ENCODE peak calls at places on chromosomes 16 and 17, in four cellular contexts. One of them, this sample, is unnamed.
A peak's percentile ranks its signal among the peaks of the same experiment; 100 is the strongest.

GRCh38 chr16:87914326-87914725 is 22.0 kb downstream of the CA5A start:
- DNase-seq in upper lobe of right lung: no peak
- DNase-seq in cardiac fibroblast: no peak
- DNase-seq in stomach: no peak
- DNase-seq in this sample: no peak

GRCh38 chr16:28596840-28597691 is at the start of gene SULT1A2:
- DNase-seq in upper lobe of right lung: peak; percentile 89
- DNase-seq in stomach: peak; percentile 60
- DNase-seq in cardiac fibroblast: peak; percentile 48
- DNase-seq in this sample: no peak

GRCh38 chr17:49234509-49235080 is 4.0 kb upstream of the PHOSPHO1 start:
- DNase-seq in cardiac fibroblast: no peak
- DNase-seq in upper lobe of right lung: no peak
- DNase-seq in stomach: no peak
- DNase-seq in this sample: no peak

GRCh38 chr16:19479302-19479721 is 42.6 kb downstream of the GDE1 start:
- DNase-seq in cardiac fibroblast: no peak
- DNase-seq in stomach: no peak
- DNase-seq in upper lobe of right lung: no peak
- DNase-seq in this sample: no peak

GRCh38 chr16:50282010-50282538 is 15.7 kb downstream of the ADCY7 start:
- DNase-seq in cardiac fibroblast: peak; percentile 75
- DNase-seq in stomach: peak; percentile 69
- DNase-seq in upper lobe of right lung: peak; percentile 91
- DNase-seq in this sample: peak; percentile 69

GRCh38 chr17:73359987-73360410 is 48.2 kb upstream of the CDC42EP4 start:
- DNase-seq in stomach: peak; percentile 93
- DNase-seq in upper lobe of right lung: peak; percentile 93
- DNase-seq in cardiac fibroblast: no peak
- DNase-seq in this sample: no peak

GRCh38 chr16:57165923-57166322 is 19.9 kb downstream of the PSME3IP1 start:
- DNase-seq in stomach: no peak
- DNase-seq in cardiac fibroblast: peak; percentile 62
- DNase-seq in upper lobe of right lung: no peak
- DNase-seq in this sample: peak; percentile 60

GRCh38 chr17:46726106-46726670 is 92.3 kb downstream of the WNT3 start:
- DNase-seq in stomach: no peak
- DNase-seq in cardiac fibroblast: peak; percentile 12
- DNase-seq in upper lobe of right lung: no peak
- DNase-seq in this sample: no peak

GRCh38 chr16:57859331-57859730 is 57.0 kb upstream of the KIFC3 start:
- DNase-seq in stomach: no peak
- DNase-seq in upper lobe of right lung: no peak
- DNase-seq in cardiac fibroblast: peak; percentile 52
- DNase-seq in this sample: peak; percentile 64

GRCh38 chr16:88314991-88315542 is 67.7 kb upstream of the ZNF469 start:
- DNase-seq in stomach: no peak
- DNase-seq in cardiac fibroblast: no peak
- DNase-seq in upper lobe of right lung: no peak
- DNase-seq in this sample: no peak

GRCh38 chr17:77465358-77466041 is 324.7 kb downstream of the SEC14L1 start:
- DNase-seq in cardiac fibroblast: peak; percentile 82
- DNase-seq in upper lobe of right lung: peak; percentile 82
- DNase-seq in stomach: peak; percentile 62
- DNase-seq in this sample: peak; percentile 75

GRCh38 chr16:1812732-1813163 is 13.9 kb downstream of the HAGH start:
- DNase-seq in stomach: peak; percentile 89
- DNase-seq in upper lobe of right lung: peak; percentile 92
- DNase-seq in cardiac fibroblast: peak; percentile 89
- DNase-seq in this sample: peak; percentile 38
- TF ChIP-seq CTCF in stomach: no peak
- TF ChIP-seq CTCF in upper lobe of right lung: peak; percentile 55
- TF ChIP-seq CTCF in cardiac fibroblast: peak; percentile 57
- TF ChIP-seq CTCF in this sample: peak; percentile 62

DNA sequence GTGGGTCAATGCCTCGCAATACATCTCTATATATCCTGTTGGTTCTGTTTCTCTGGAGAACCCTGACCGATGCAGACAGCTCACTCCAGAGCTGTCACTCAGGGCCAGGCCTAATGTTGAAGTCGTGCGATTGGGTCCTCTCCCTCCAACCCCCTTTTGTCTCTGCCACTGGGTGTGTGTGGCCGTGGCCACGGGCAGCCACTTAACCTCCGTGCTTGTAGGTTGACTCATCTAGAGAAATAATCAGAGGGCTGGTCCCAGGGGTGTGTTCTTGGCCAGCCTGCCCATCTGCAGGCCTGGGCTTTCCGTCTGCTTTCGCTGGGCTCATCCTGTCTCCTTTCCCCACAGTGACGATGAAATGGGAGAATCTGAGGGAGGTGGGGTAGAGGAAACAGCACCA is 7.4 kb downstream of the ADAD2 start:
- DNase-seq in cardiac fibroblast: peak; percentile 73
- DNase-seq in stomach: no peak
- DNase-seq in upper lobe of right lung: no peak
- DNase-seq in this sample: peak; percentile 62
- H3K4me3 ChIP-seq in cardiac fibroblast: no peak overlapping the region
- H3K4me3 ChIP-seq in stomach: no peak overlapping the region
- H3K4me3 ChIP-seq in upper lobe of right lung: no peak overlapping the region
- H3K4me3 ChIP-seq in this sample: no peak overlapping the region

DNA sequence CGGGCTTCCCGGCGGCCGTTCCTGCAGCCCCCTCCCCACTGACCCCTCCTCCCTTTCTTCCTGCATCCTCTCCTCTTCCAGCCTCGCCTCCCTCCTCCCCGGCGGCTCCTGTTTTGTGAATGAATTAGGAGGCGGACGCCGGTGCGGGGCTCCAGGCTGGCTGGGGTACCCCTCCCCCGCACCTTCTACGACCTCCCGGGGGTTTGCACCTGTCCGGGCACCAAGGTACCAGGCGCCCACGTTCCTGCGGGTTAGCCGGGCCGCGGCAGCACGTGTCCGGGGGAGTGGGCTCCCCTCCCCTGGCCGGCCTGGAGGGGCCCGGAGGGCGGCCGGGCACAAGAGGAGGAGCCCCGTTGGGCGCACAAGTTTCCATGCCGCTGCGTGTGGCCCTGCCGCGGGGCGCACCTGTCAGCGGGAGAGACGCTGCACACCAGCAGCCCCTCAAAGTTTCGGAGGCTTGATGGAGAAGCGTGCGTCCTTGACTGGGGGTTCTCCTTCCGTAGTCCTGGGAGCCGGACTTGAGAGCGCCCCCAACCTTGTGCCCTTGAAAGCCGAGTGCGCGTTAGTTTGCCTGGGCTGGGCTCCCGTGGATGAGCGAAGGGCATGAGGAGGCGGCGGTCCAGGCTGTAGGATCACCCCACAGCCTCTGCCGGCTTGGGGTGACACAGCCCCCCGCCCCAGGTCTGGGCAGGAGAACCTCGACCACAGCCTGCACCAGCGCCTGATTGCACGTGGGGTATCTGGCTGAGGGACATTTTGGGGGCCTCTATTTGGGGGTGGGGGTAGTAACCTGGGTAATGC is 1.2 kb downstream of the HAS3 start:
- DNase-seq in stomach: no peak
- DNase-seq in upper lobe of right lung: no peak
- DNase-seq in cardiac fibroblast: no peak
- DNase-seq in this sample: no peak
- TF ChIP-seq CTCF in stomach: no peak
- TF ChIP-seq CTCF in upper lobe of right lung: no peak
- TF ChIP-seq CTCF in cardiac fibroblast: no peak
- TF ChIP-seq CTCF in this sample: peak; percentile 6

DNA sequence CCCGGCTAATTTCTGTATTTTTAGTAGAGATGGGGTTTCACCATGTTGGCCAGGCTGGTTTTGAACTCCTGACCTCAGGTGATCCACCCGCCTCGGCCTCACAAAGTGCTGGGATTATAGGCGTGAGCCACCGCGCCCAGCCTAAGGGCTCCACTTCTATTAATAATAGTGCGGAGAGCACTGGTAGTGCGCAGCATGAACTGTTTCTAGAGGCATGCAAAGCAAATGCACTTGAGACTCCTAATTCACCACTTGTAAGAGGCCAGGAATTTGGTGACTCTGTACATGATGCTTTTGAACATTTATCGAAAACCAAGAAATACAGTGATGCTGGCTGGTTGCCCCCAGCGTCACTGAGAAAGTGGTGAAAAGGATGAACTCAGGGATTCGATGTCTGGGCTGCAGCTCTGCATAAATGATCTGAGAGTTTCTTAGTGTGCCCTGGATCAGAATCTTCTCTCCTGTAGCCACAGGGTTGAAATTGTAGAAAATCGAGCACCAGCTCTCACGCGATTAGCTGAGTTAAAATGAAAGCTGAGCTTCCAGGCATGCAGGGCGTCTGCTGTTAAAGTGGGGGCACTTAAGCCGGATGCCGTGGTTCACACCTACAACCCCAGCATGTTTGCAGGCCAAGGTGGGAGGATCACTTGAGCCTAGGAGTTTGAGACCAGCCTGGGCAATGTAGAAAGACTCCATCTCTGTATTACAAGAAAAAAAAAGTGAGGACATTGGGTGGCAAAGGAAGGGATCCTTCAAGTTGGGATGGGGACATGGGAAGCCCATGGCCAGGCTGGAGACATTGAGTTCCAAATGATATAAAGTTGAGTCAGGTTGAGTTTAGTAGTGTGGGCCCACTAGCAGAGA is 4.8 kb downstream of the RNF213 start:
- DNase-seq in upper lobe of right lung: peak; percentile 71
- DNase-seq in stomach: no peak
- DNase-seq in cardiac fibroblast: no peak
- DNase-seq in this sample: no peak
- H3K4me3 ChIP-seq in upper lobe of right lung: peak overlapping the region; percentile 61
- H3K4me3 ChIP-seq in stomach: no peak overlapping the region
- H3K4me3 ChIP-seq in cardiac fibroblast: no peak overlapping the region
- H3K4me3 ChIP-seq in this sample: no peak overlapping the region

DNA sequence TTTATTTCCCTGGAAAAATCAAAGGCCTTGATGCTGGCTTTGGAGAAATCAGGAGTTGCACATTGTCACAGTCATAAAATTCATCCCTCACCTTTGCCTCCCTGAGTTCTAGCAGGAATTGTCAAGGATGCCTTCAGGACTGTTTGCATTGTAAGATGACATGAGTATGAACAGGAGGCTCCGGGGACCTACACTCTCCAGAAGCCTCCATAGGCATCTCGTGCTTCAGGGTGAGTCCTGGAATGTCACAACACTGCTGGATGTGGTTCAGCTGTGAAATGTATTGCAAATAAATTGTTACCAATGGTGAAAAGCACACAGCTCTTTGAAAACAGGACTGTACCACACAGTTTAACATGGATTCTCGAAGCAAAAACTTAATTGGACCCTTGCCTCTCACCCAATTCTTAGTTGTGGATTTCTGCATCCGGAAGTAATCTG is 535.4 kb upstream of the C16orf82 start:
- DNase-seq in upper lobe of right lung: no peak
- DNase-seq in cardiac fibroblast: no peak
- DNase-seq in stomach: no peak
- DNase-seq in this sample: no peak
- TF ChIP-seq CTCF in upper lobe of right lung: no peak
- TF ChIP-seq CTCF in cardiac fibroblast: no peak
- TF ChIP-seq CTCF in stomach: no peak
- TF ChIP-seq CTCF in this sample: no peak

This sample was measured in astrocyte of the spinal cord.